ENCODE peak calls at places on chromosomes 7 and 10, in ten cellular contexts. P, Q, U, X, F, Z, V, M, R and J are unnamed samples.

GRCh38 chr10:95291634-95292039 is 834 bp upstream of the PDLIM1 start:
- DNase-seq in P (no peak), Q (no peak), U (no peak), X (no peak), F (no peak), Z (no peak), V (no peak), M (no peak), R (no peak), J (no peak)

GRCh38 chr10:111821876-111822275 is 361.7 kb downstream of the GPAM start:
- DNase-seq in P (no peak), Q (no peak), U (no peak), X (no peak), F (no peak), Z (no peak), V (no peak), M (no peak), R (no peak), J (no peak)

GRCh38 chr7:45421826-45422225 is 152.3 kb upstream of the ADCY1 start:
- DNase-seq in P (no peak), Q (no peak), U (no peak), X (no peak), F (no peak), Z (no peak), V (no peak), M (no peak), R (no peak), J (peak; percentile 27)

GRCh38 chr10:71253981-71254818 is 41.8 kb downstream of the UNC5B start:
- DNase-seq in P (no peak), Q (no peak), U (no peak), X (no peak), F (no peak), Z (no peak), V (no peak), M (peak; percentile 69), R (no peak), J (no peak)

GRCh38 chr7:30175171-30175570 is 40.4 kb downstream of the MTURN start:
- DNase-seq in P (no peak), Q (no peak), U (no peak), X (no peak), F (no peak), Z (no peak), V (no peak), M (no peak), R (no peak), J (no peak)

GRCh38 chr10:70849582-70850016 is 33.9 kb downstream of the SGPL1 start:
- DNase-seq in P (no peak), Q (no peak), U (peak; percentile 56), X (peak; percentile 13), F (peak; percentile 83), Z (peak; percentile 86), V (peak; percentile 77), M (no peak), R (peak; percentile 6), J (peak; percentile 94)

GRCh38 chr7:157016024-157016351 is 5.5 kb upstream of the MNX1 start:
- DNase-seq in P (no peak), Q (peak; percentile 26), U (no peak), X (no peak), F (no peak), Z (no peak), V (no peak), M (no peak), R (no peak), J (no peak)

GRCh38 chr7:1666779-1667565 is 3.1 kb upstream of the ELFN1 start:
- DNase-seq in P (peak; percentile 12), Q (peak; percentile 82), U (no peak), X (no peak), F (no peak), Z (no peak), V (no peak), M (peak; percentile 52), R (peak; percentile 32), J (no peak)

GRCh38 chr10:21138769-21139324 is 241.7 kb upstream of the NEBL start:
- DNase-seq in P (no peak), Q (no peak), U (no peak), X (no peak), F (no peak), Z (no peak), V (no peak), M (no peak), R (no peak), J (no peak)

GRCh38 chr10:125786547-125786946 is 10.9 kb upstream of the MMP21 start:
- DNase-seq in P (no peak), Q (no peak), U (no peak), X (no peak), F (no peak), Z (no peak), V (no peak), M (no peak), R (no peak), J (no peak)

DNA sequence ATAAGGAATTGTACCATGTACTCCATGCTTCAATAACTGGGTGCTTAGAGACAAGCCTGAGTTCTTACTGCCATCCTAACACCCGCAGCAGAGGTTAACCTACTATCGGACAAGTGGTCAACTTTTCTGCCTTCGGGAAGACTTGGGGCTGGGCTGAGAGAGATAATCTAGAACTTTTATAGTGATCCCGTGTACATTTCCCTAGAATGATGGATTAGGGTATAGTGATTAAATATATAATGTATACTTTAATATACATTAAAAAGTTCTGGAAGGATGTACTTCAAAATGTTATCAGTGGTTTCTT is 12.2 kb upstream of the HNRNPF start:
- DNase-seq in P (no peak), Q (no peak), U (no peak), X (no peak), F (no peak), Z (no peak), V (no peak), M (no peak), R (no peak), J (no peak)
- H3K4me3 ChIP-seq in P (peak overlapping the region; percentile 20), Q (peak overlapping the region; percentile 55), U (peak overlapping the region; percentile 45), X (peak overlapping the region; percentile 48), F (peak overlapping the region; percentile 63), Z (peak overlapping the region; percentile 57), V (peak overlapping the region; percentile 63), M (peak overlapping the region; percentile 33), R (peak overlapping the region; percentile 45), J (peak overlapping the region; percentile 68)

GRCh38 chr7:77516085-77516484 is 21.0 kb upstream of the PTPN12 start:
- DNase-seq in P (no peak), Q (no peak), U (no peak), X (no peak), F (no peak), Z (no peak), V (no peak), M (no peak), R (no peak), J (no peak)
- TF ChIP-seq CTCF in P (no peak), Q (no peak), U (no peak), X (no peak), F (no peak), Z (no peak), V (no peak), M (no peak), R (no peak), J (no peak)

GRCh38 chr7:64946772-64947171 is 43.7 kb downstream of the ZNF273 start:
- DNase-seq in P (peak; percentile 31), Q (no peak), U (no peak), X (no peak), F (no peak), Z (peak; percentile 4), V (no peak), M (peak; percentile 53), R (no peak), J (no peak)
- H3K4me3 ChIP-seq in P (no peak overlapping the region), Q (no peak overlapping the region), U (no peak overlapping the region), X (peak overlapping the region; percentile 43), F (no peak overlapping the region), Z (no peak overlapping the region), V (no peak overlapping the region), M (peak overlapping the region; percentile 55), R (no peak overlapping the region), J (no peak overlapping the region)

DNA sequence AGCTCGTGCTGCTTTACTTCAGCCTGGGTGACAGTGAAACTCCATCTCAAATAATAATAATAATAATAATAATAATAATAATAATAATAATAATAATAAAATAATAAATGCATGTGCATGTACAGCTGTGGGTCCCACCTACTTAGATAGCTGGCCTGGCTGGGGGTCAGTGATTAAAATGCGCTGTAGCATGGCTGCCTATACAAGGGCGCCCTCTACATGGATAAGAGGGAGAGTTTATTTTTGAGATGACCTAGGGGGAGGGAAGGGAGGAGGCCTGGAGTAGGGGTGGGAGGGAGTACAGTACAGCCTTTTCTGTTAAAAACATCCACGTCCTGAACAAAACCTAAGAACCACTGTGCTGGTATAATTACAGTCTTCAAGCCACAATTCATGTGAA is 146.4 kb downstream of the TMEM178B start:
- DNase-seq in P (no peak), Q (no peak), U (no peak), X (no peak), F (no peak), Z (no peak), V (no peak), M (peak; percentile 64), R (peak; percentile 13), J (no peak)
- TF ChIP-seq CTCF in P (peak; percentile 14), Q (peak; percentile 2), U (no peak), X (no peak), F (no peak), Z (no peak), V (peak; percentile 4), M (peak; percentile 66), R (peak; percentile 26), J (no peak)

DNA sequence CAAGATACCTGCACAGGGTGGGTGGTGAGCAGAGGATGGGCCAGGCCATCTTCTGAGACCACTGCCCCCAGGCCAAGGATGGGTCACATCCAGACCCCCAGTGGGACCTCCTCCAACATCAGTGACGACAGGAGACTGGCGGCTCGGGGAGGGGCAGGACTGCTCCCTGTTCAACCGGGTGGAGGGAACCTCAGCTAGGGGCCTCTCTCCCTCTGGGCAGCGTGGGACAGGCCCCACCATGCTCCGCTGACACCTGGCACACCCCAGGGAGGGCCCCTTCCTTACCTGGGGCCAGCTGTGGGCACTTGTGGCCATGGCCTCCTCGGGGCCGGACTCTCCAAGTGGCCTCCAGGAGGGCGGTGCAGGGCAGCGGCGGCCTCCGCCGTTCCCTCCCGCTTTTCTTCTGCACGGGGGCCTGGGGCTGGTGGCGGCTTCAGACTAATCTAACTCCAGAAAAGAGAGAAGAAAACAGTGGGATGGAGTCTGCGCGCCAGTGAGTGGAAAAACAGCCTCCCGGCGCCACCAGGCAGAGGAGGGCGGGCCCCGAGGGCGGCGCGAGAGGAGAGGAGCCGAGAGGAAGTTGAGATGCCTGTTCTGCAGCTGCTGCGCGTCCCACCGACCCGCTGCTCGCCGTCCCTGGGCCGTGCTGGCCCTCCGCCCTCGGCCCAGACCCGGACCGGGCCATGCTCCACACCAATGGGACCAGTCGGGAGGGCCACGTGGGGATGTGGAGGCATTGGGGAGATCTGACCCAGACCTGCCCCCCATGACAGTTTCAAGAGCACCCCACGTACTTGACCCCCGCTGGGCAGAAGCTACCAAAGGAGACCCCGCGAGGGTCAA is at the start of gene CALHM2:
- DNase-seq in P (peak; percentile 50), Q (peak; percentile 90), U (no peak), X (peak; percentile 54), F (no peak), Z (peak; percentile 57), V (no peak), M (peak; percentile 62), R (peak; percentile 31), J (peak; percentile 55)
- H3K4me3 ChIP-seq in P (peak within 1 kb of the TSS; percentile 24), Q (peak within 1 kb of the TSS; percentile 71), U (peak within 1 kb of the TSS; percentile 64), X (peak within 1 kb of the TSS; percentile 34), F (peak within 1 kb of the TSS; percentile 77), Z (peak within 1 kb of the TSS; percentile 74), V (peak within 1 kb of the TSS; percentile 73), M (peak within 1 kb of the TSS; percentile 41), R (peak within 1 kb of the TSS; percentile 42), J (peak within 1 kb of the TSS; percentile 87)